ENCODE peak calls at places on chromosomes 4 and X, in eight cellular contexts. R is CD8-positive, alpha-beta T cell; N is foreskin fibroblast; E is MM.1S; K is IMR-90; D is mesendoderm; O is heart left ventricle; L is fibroblast of mammary gland. I is an unnamed sample.

GRCh38 chr4:5211274-5211852 is 160.1 kb downstream of the STK32B start:
- DNase-seq in K (no peak), R (no peak), N (no peak), L (no peak), E (no peak), O (no peak), D (no peak), I (no peak)

GRCh38 chr4:76658231-76659102 is 223.4 kb downstream of the SHROOM3 start:
- DNase-seq in E (no peak), R (no peak), O (no peak), K (peak), D (no peak), L (peak), N (peak), I (no peak)

GRCh38 chr4:174058846-174059245 is 224.6 kb downstream of the FBXO8 start:
- DNase-seq in E (no peak), K (no peak), D (no peak), N (peak), R (no peak), L (peak), O (no peak), I (no peak)

GRCh38 chr4:71186566-71187398 is 152.0 kb upstream of the SLC4A4 start:
- DNase-seq in E (peak), L (no peak), D (peak), R (peak), O (peak), K (peak), N (peak), I (peak)

GRCh38 chr4:6331018-6331417 is 61.4 kb downstream of the WFS1 start:
- DNase-seq in D (peak), L (peak), N (peak), O (no peak), K (peak), E (peak), R (no peak), I (no peak)

GRCh38 chr4:56902703-56903102 is 5.0 kb upstream of the REST start:
- DNase-seq in L (no peak), R (no peak), E (no peak), N (no peak), K (no peak), D (no peak), O (no peak), I (no peak)

GRCh38 chr4:153781717-153782416 is 7.0 kb downstream of the SFRP2 start:
- DNase-seq in E (no peak), N (peak), R (no peak), K (peak), O (no peak), D (no peak), L (peak), I (no peak)

GRCh38 chr4:5686338-5686737 is 22.0 kb downstream of the EVC2 start:
- DNase-seq in O (no peak), N (no peak), L (no peak), D (no peak), R (no peak), K (no peak), E (peak), I (no peak)

GRCh38 chr4:53937918-53938317 is 126.5 kb downstream of the CHIC2 start:
- DNase-seq in E (no peak), O (no peak), D (peak), R (no peak), N (peak), L (peak), K (peak), I (no peak)

GRCh38 chrX:120446503-120446902 is 22.6 kb downstream of the LAMP2 start:
- DNase-seq in O (no peak), D (no peak), N (peak), E (no peak), L (peak), K (peak), R (no peak), I (no peak)

GRCh38 chrX:140967036-140967435 is 35.4 kb upstream of the SPANXB1 start:
- DNase-seq in O (no peak), D (no peak), L (no peak), R (no peak), N (no peak), K (no peak), E (no peak), I (no peak)

GRCh38 chr4:184196730-184197355 is 20.8 kb downstream of the ENPP6 start:
- DNase-seq in O (no peak), N (no peak), K (no peak), R (no peak), E (no peak), D (no peak), L (no peak), I (no peak)

GRCh38 chr4:184587746-184588145 is 61.5 kb downstream of the CASP3 start:
- DNase-seq in D (no peak), K (no peak), O (no peak), N (no peak), L (no peak), R (no peak), E (no peak), I (no peak)

GRCh38 chr4:5027366-5027765 is 8.1 kb upstream of the CYTL1 start:
- DNase-seq in L (peak), E (no peak), N (no peak), K (peak), D (no peak), O (no peak), R (no peak), I (no peak)

GRCh38 chr4:3462790-3463415 is at the start of gene DOK7:
- DNase-seq in E (no peak), N (no peak), O (peak), D (no peak), L (no peak), R (no peak), K (no peak), I (peak)
- H3K4me3 ChIP-seq in E (no peak), N (no peak), O (peak), D (no peak), L (no peak), R (no peak), K (peak), I (no peak)

GRCh38 chr4:137514401-137515116 is 17.7 kb downstream of the PCDH18 start:
- DNase-seq in K (no peak), D (no peak), E (no peak), O (no peak), L (no peak), R (no peak), N (no peak), I (no peak)
- H3K4me3 ChIP-seq in K (no peak), D (no peak), E (no peak), O (no peak), L (no peak), R (no peak), N (no peak), I (no peak)

GRCh38 chr4:143339497-143339896 is 2.8 kb downstream of the GAB1 start:
- DNase-seq in D (no peak), O (no peak), K (no peak), R (no peak), L (no peak), E (no peak), N (no peak), I (no peak)
- H3K4me3 ChIP-seq in D (no peak), O (peak), K (no peak), R (no peak), L (no peak), E (peak), N (no peak), I (no peak)

GRCh38 chr4:1010522-1011021 is 854 bp upstream of the FGFRL1 start:
- DNase-seq in E (no peak), R (peak), D (peak), L (peak), O (peak), K (peak), N (peak), I (peak)
- H3K4me3 ChIP-seq in E (no peak), R (peak), D (no peak), L (peak), O (peak), K (peak), N (peak), I (no peak)

DNA sequence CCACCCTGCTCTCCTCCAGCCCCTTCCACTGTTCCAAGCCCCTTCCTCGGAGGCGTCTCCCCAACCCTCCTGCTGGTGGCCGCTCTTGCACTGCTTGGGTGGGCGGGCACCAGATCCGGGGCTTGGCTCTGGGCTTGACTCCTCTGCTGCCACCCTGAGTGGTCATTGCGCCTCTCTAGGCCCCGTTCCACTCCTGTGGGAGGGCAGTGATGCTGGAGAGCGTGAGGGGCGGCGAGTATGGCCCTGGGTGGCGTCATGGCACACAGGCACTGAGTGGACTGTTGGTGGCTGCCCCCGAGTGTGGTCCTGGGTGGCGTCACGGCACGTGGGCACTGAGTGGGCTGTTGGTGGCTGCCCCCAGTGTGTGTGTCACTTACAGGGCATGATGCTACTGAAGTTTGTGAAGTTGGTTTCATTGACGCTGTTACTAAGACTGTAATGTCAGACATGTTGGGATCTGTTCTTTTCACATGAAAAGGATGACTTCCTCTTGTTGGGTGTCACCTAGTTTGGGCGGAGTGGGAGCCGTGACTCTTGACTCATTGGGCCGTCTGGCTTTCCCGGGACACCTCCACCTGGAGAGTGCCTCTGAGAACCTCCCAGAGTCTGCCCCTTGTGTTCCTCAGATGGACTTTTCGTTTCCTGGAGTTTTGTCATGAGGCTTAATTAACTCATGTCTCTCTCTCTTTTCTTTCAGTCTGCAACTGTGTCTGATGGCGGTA is 55.9 kb upstream of the HGFAC start:
- DNase-seq in R (no peak), L (no peak), D (no peak), O (no peak), N (no peak), K (no peak), E (no peak), I (no peak)
- H3K4me3 ChIP-seq in R (no peak), L (no peak), D (no peak), O (peak), N (no peak), K (no peak), E (no peak), I (no peak)

GRCh38 chr4:89110541-89110985 is 770 bp upstream of the TIGD2 start:
- DNase-seq in O (no peak), N (no peak), D (peak), K (no peak), E (no peak), L (no peak), R (no peak), I (no peak)
- H3K4me3 ChIP-seq in O (peak), N (peak), D (peak), K (peak), E (peak), L (peak), R (peak), I (peak)

DNA sequence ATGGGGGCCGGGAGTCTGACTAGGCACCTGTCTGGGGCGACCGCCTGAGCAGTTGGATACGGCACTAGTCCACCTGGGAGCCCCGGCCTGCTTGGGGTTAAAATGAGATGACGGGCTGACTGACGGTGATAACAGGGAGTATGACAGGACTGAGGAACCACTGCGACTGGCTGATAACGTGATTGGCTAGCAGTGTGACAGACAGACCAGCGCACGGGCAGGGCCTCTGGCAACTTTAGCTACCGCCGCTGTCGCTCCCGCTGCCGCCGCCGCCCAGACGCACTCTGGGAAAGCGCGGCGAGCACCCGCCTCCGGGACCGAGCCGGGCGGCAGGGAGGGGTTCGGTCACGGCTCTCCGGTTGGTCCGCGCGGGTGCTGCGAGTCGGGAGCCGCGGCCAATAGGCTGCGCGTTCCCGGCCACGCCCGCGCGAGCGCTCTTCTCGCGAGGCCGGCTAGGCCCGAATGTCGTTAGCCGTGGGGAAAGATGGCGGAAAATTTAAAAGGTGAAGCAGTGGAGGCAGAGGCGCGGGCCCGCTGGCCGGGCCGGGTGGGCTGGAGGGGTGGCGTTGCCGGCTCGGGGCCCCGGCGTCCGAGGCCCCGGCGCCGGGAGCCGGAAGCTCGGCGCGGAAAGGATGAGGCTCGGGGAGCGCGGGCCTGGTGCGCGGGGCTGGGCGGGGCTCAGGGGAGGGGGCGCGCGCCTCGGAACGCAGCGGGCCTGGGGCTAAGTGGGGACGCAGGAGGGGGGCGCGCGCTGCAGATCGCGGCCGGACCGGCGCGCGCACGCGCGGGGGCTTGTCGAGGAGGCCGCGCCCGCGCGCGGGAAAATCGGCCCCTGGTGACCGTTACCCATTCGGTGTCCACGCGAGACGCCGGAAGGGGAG is at the start of gene SUV39H1:
- DNase-seq in O (peak), N (peak), E (peak), D (peak), R (peak), K (peak), L (peak), I (peak)
- H3K4me3 ChIP-seq in O (peak), N (peak), E (peak), D (peak), R (peak), K (peak), L (peak), I (peak)

GRCh38 chr4:167379433-167379832 is 145.1 kb upstream of the SPOCK3 start:
- DNase-seq in R (no peak), L (no peak), N (no peak), K (no peak), O (no peak), E (no peak), D (no peak), I (no peak)
- H3K4me3 ChIP-seq in R (no peak), L (no peak), N (no peak), K (no peak), O (no peak), E (no peak), D (no peak), I (no peak)

DNA sequence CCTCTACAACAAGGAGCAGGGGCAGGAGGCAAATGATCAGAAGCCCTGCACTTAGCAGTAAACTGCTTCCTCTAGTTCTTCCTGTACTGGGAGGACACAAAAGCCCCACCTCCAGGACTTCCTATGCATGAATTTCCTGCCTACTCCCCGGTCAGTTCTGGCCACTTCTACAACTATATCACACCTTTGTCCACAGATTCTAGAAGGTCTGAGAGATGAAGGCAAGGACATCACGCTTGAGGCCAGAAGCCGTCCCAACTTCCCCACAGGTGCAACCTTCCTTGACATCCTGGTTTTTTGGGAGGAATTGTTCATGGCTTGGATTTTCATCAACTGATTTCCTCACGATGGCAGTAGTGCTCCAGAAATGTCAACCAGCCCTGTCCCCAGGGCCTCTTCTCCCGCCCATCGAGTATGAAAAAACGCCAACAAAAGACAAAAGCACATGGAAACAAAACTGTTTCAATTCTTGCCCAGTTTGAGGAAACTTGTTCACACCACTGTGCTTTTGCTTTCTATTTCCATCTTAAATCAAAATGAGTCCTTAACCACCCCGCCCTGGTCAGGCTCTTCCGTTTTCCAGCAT is 206.5 kb upstream of the STK26 start:
- DNase-seq in L (peak), D (no peak), O (peak), E (peak), K (peak), N (peak), R (no peak), I (no peak)
- H3K4me3 ChIP-seq in L (no peak), D (no peak), O (peak), E (peak), K (peak), N (peak), R (peak), I (no peak)